ENCODE peak calls at places on chromosomes 7 and 10, in five cellular contexts. Y is upper lobe of left lung, E is heart right ventricle, X is H1, D is IMR-90. H is an unnamed sample. For H3K4me1, the result is how much of the 10 kb centered on the place peaks cover.

GRCh38 chr7:129768614-129769399 is 157.3 kb downstream of the NRF1 start:
- DNase-seq in X (no peak), E (no peak), Y (no peak), D (no peak), H (no peak)

GRCh38 chr7:27110977-27111752 is 8.7 kb upstream of the HOXA2 start:
- DNase-seq in Y (no peak), D (peak), E (no peak), X (no peak), H (no peak)

GRCh38 chr10:131094406-131095108 is 217.0 kb downstream of the TCERG1L start:
- DNase-seq in D (no peak), Y (no peak), E (no peak), X (no peak), H (no peak)

GRCh38 chr10:125868372-125868975 is 12.6 kb downstream of the DHX32 start:
- DNase-seq in E (no peak), X (no peak), Y (no peak), D (peak), H (no peak)

GRCh38 chr7:55127622-55128081 is 108.8 kb downstream of the EGFR start:
- DNase-seq in E (peak), X (no peak), D (peak), Y (no peak), H (no peak)

GRCh38 chr7:26667514-26668133 is 196.8 kb downstream of the SKAP2 start:
- DNase-seq in D (peak), E (peak), X (no peak), Y (no peak), H (no peak)

GRCh38 chr10:119654540-119654939 is 3.4 kb downstream of the BAG3 start:
- DNase-seq in D (no peak), X (no peak), Y (no peak), E (no peak), H (peak)

GRCh38 chr10:75532253-75532924 is 101.0 kb downstream of the LRMDA start:
- DNase-seq in X (no peak), E (no peak), Y (no peak), D (peak), H (no peak)

GRCh38 chr10:32413513-32413912 is 32.4 kb upstream of the CCDC7 start:
- DNase-seq in Y (no peak), X (no peak), D (peak), E (no peak), H (peak)

GRCh38 chr7:106563466-106564150 is 97.3 kb downstream of the CCDC71L start:
- DNase-seq in X (no peak), D (peak), Y (no peak), E (no peak), H (no peak)

GRCh38 chr10:66353422-66353821 is 572.4 kb upstream of the LRRTM3 start:
- DNase-seq in Y (no peak), X (no peak), E (peak), D (no peak), H (no peak)

GRCh38 chr10:119246862-119247549 is 39.6 kb downstream of the GRK5 start:
- DNase-seq in Y (no peak), E (no peak), X (no peak), D (peak), H (no peak)

GRCh38 chr10:92965314-92965713 is 95.3 kb upstream of the CYP26C1 start:
- DNase-seq in D (peak), Y (no peak), E (no peak), X (no peak), H (no peak)

GRCh38 chr10:91875779-91876178 is 33.5 kb downstream of the FGFBP3 start:
- DNase-seq in X (no peak), E (no peak), Y (no peak), D (no peak), H (no peak)

GRCh38 chr7:27684491-27684890 is 21.8 kb upstream of the HIBADH start:
- DNase-seq in D (no peak), Y (no peak), E (no peak), X (no peak), H (no peak)

GRCh38 chr7:95047291-95047690 is 139.9 kb downstream of the PPP1R9A start:
- DNase-seq in X (no peak), D (no peak), E (no peak), Y (no peak), H (no peak)

GRCh38 chr7:95046494-95047240 is 139.3 kb downstream of the PPP1R9A start:
- DNase-seq in Y (no peak), E (no peak), D (no peak), X (no peak), H (no peak)

DNA sequence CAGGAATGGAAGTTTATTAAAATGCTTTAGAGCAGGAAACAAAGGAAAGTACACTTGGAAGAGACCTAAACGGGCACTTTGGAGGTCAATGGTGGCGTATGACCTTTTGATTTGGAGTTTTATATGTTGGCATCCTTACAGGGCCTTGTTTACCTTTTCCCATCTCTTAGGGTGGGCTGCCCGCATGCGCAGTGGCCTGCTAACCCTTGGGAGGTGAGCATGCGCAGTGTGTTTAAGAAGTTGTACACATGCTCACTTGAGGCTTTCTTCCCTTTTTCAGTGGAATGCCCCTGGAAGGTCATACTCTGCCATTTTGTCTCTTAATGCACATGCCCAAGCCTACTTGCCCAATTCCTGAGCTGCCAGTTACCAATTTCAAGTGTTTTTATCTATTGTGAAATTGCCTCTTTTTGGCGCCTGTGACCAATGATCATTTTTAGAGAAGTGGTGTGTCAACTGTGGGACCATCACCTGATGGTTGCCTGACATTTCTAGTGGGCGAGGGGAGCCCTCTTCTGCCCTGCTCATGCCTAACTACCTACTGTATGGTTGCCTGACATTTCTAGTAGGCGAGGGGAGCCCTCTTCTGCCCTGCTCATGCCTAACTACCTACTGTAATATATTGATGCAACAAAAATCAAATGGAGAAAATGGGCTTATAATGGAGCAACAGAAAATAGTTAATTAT is 138.0 kb downstream of the PPP1R9A start:
- DNase-seq in X (peak), Y (peak), E (no peak), D (no peak), H (no peak)
- TF ChIP-seq CTCF in X (peak), Y (no peak), E (peak), D (no peak), H (no peak)

DNA sequence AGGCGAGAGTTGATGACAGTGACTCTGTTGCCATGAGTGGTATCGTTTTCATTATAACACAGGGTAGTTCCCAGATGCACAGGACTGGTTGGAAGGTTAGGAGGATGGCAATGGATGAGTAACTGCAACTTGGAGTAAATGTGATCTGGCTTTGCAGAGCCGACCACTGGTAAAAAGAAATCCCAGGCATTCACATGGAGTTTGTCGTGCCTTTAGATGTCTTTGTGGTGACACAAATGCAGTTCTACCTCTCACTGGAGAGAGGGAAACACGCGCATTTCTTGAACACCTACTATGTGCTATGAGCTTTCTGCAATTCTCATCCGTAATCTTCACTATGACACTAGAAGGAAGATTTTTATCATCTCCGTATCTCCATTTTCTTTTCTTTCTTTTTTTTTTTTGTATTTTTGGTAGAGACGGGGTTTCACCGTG is 1.7 kb upstream of the MNX1 start:
- DNase-seq in E (no peak), X (no peak), D (no peak), Y (no peak), H (no peak)
- H3K4me1 ChIP-seq in E (under half), X (under half), D (under half), Y (under half), H (under half)

GRCh38 chr10:72254891-72255568 is 18.7 kb upstream of the DDIT4 start:
- DNase-seq in X (peak), D (peak), E (peak), Y (peak), H (peak)
- H3K4me3 ChIP-seq in X (no peak), D (no peak), E (no peak), Y (no peak), H (no peak)

GRCh38 chr7:108114117-108114841 is 15.9 kb downstream of the LAMB4 start:
- DNase-seq in Y (no peak), X (peak), D (no peak), E (peak), H (no peak)
- TF ChIP-seq CTCF in Y (no peak), X (peak), D (peak), E (peak), H (peak)

DNA sequence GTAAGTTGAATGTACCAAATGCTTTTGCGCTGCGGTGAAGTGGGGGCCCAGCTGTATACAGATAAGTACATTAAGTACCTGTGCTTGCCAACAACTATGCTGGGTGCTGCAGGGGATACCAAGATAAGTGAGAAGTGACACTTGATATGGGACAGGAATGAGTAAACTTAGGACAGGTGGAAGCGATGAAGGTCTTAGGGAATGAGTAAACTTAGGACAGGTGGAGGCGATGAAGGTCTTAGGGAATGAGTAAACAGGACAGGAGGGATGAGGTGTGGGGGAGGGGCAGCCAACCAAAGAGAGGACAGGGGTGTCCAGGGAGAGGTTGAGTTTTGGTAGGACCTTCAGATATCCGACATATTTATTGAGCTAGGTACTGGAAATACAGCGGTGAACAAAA is 1.4 kb downstream of the MDH2 start:
- DNase-seq in X (no peak), D (no peak), Y (no peak), E (no peak), H (no peak)
- H3K4me1 ChIP-seq in X (under half), D (under half), Y (under half), E (half or more), H (under half)

GRCh38 chr10:60029441-60029840 is 123.1 kb upstream of the CCDC6 start:
- DNase-seq in D (no peak), Y (no peak), E (no peak), X (no peak), H (no peak)

GRCh38 chr10:60025279-60025678 is 118.9 kb upstream of the CCDC6 start:
- DNase-seq in E (no peak), D (no peak), X (no peak), Y (no peak), H (no peak)

GRCh38 chr10:60021324-60021723 is 115.0 kb upstream of the CCDC6 start:
- DNase-seq in E (no peak), X (no peak), D (no peak), Y (no peak), H (no peak)

GRCh38 chr10:60023475-60023874 is 117.1 kb upstream of the CCDC6 start:
- DNase-seq in X (no peak), E (no peak), Y (no peak), D (no peak), H (no peak)

DNA sequence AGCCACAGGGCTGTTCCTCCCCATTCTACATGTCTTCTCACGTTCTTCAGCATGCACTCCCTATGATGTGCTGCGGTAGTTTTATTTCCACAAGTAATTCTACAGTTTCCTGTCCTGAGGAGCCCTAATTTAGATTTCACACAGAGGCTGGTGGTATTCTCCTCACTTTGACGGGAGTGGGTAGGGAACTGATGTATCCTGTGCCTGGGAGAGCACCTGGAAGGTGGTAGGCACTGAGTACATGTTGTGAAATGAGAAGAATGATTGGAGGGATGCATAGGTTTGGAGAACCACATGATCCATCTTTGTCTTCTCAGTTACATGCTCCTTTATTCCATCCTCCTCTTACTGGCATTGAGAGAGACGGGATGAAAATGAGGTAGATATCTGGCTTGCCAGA is 118.2 kb upstream of the CCDC6 start:
- DNase-seq in X (no peak), Y (no peak), E (no peak), D (no peak), H (no peak)
- H3K4me3 ChIP-seq in X (no peak), Y (no peak), E (no peak), D (no peak), H (no peak)

GRCh38 chr7:95865716-95866371 is 93.5 kb downstream of the DYNC1I1 start:
- DNase-seq in Y (no peak), D (peak), X (no peak), E (no peak), H (no peak)
- TF ChIP-seq CTCF in Y (no peak), D (peak), X (peak), E (no peak), H (no peak)

H was measured in pancreas.